ENCODE peak calls at places on chromosomes 4 and X, in four cellular contexts. P, R, S and N are unnamed samples.

GRCh38 chr4:13233755-13234154 is 250.4 kb downstream of the RAB28 start:
- DNase-seq in R (no peak), P (no peak), S (no peak), N (no peak)

GRCh38 chr4:174828845-174829701 is at the start of gene GLRA3:
- DNase-seq in R (peak), P (peak), S (no peak), N (peak)

GRCh38 chrX:102712967-102713677 is 874 bp downstream of the GPRASP2 start:
- DNase-seq in R (peak), P (peak), S (no peak), N (no peak)

GRCh38 chr4:180437601-180438000 is 1805.6 kb upstream of the TENM3 start:
- DNase-seq in P (no peak), R (no peak), S (no peak), N (no peak)

GRCh38 chrX:24899391-24899790 is 116.4 kb downstream of the ARX start:
- DNase-seq in S (no peak), P (no peak), R (no peak), N (no peak)

GRCh38 chr4:140754918-140755810 is 1.0 kb downstream of the TBC1D9 start:
- DNase-seq in R (no peak), P (no peak), S (no peak), N (no peak)

GRCh38 chr4:5827108-5828004 is 65.5 kb downstream of the CRMP1 start:
- DNase-seq in R (no peak), P (no peak), S (no peak), N (no peak)

GRCh38 chr4:8293131-8293975 is 23.8 kb downstream of the HTRA3 start:
- DNase-seq in P (no peak), R (no peak), S (no peak), N (no peak)

GRCh38 chr4:165502919-165503907 is 124.4 kb downstream of the CPE start:
- DNase-seq in S (no peak), P (peak), R (no peak), N (peak)

GRCh38 chr4:124640037-124640730 is 72.3 kb downstream of the ANKRD50 start:
- DNase-seq in S (no peak), R (no peak), P (peak), N (no peak)

GRCh38 chrX:16012250-16012649 is 111.1 kb upstream of the GRPR start:
- DNase-seq in S (no peak), R (no peak), P (no peak), N (no peak)

GRCh38 chr4:105657117-105657765 is 51.2 kb downstream of the INTS12 start:
- DNase-seq in S (no peak), R (no peak), P (no peak), N (no peak)

GRCh38 chr4:124694306-124694705 is 18.2 kb downstream of the ANKRD50 start:
- DNase-seq in R (no peak), P (no peak), S (no peak), N (no peak)

GRCh38 chr4:148051403-148051802 is 319.5 kb downstream of the ARHGAP10 start:
- DNase-seq in R (no peak), P (no peak), S (no peak), N (no peak)

GRCh38 chr4:10677796-10678497 is 6.6 kb downstream of the CLNK start:
- DNase-seq in R (no peak), P (no peak), S (no peak), N (no peak)

GRCh38 chr4:77159798-77160197 is 2.8 kb downstream of the CCNG2 start:
- DNase-seq in R (no peak), S (no peak), P (no peak), N (no peak)

GRCh38 chr4:77352192-77352591 is 195.2 kb downstream of the CCNG2 start:
- DNase-seq in R (no peak), S (no peak), P (no peak), N (no peak)

GRCh38 chrX:126723881-126724280 is 95.6 kb upstream of the PRR32 start:
- DNase-seq in R (no peak), S (no peak), P (no peak), N (no peak)

GRCh38 chr4:41141910-41142309 is 72.4 kb downstream of the APBB2 start:
- DNase-seq in R (no peak), S (no peak), P (peak), N (no peak)

GRCh38 chr4:174177536-174177935 is 105.9 kb downstream of the FBXO8 start:
- DNase-seq in P (no peak), R (no peak), S (no peak), N (no peak)

GRCh38 chrX:17986440-17986839 is 125.3 kb upstream of the RAI2 start:
- DNase-seq in P (no peak), R (no peak), S (no peak), N (no peak)

GRCh38 chrX:88982183-88982582 is 235.2 kb downstream of the CPXCR1 start:
- DNase-seq in S (no peak), R (no peak), P (no peak), N (no peak)

GRCh38 chr4:55906323-55906722 is 42.4 kb upstream of the CEP135 start:
- DNase-seq in S (no peak), P (no peak), R (no peak), N (no peak)

GRCh38 chr4:80732010-80732409 is 298.5 kb upstream of the BMP3 start:
- DNase-seq in S (no peak), P (no peak), R (no peak), N (no peak)

GRCh38 chr4:96983830-96984229 is 1143.9 kb downstream of the PDHA2 start:
- DNase-seq in S (no peak), R (no peak), P (no peak), N (no peak)

GRCh38 chrX:123570011-123570590 is 162.8 kb downstream of the THOC2 start:
- DNase-seq in R (no peak), S (no peak), P (no peak), N (no peak)

GRCh38 chrX:94942603-94943002 is 1268.6 kb downstream of the FAM133A start:
- DNase-seq in P (no peak), R (no peak), S (no peak), N (no peak)

GRCh38 chr4:4299006-4299405 is 9.0 kb downstream of the ZBTB49 start:
- DNase-seq in R (no peak), P (no peak), S (no peak), N (no peak)

GRCh38 chr4:53015681-53016080 is 153.6 kb downstream of the RASL11B start:
- DNase-seq in R (no peak), S (no peak), P (peak), N (peak)

GRCh38 chr4:91226838-91227237 is 1076.9 kb upstream of the GRID2 start:
- DNase-seq in P (no peak), S (no peak), R (no peak), N (no peak)

GRCh38 chr4:108168213-108168671 is 490 bp downstream of the LEF1 start:
- DNase-seq in S (no peak), P (no peak), R (no peak), N (no peak)

GRCh38 chrX:154373340-154374306 is 811 bp downstream of the FLNA start:
- DNase-seq in R (no peak), S (peak), P (peak), N (peak)

GRCh38 chrX:32741910-32742309 is 469.4 kb downstream of the DMD start:
- DNase-seq in P (no peak), S (no peak), R (no peak), N (no peak)

GRCh38 chrX:136209016-136209738 is 42.0 kb downstream of the MAP7D3 start:
- DNase-seq in S (no peak), R (peak), P (peak), N (no peak)

GRCh38 chr4:8280876-8281440 is 11.4 kb downstream of the HTRA3 start:
- DNase-seq in R (no peak), S (no peak), P (no peak), N (no peak)

GRCh38 chrX:122134291-122134690 is 1049.8 kb upstream of the GRIA3 start:
- DNase-seq in R (no peak), P (no peak), S (no peak), N (no peak)

GRCh38 chr4:56871357-56871993 is 36.2 kb upstream of the REST start:
- DNase-seq in S (no peak), P (no peak), R (no peak), N (no peak)

GRCh38 chr4:142813388-142813787 is 32.7 kb downstream of the INPP4B start:
- DNase-seq in P (no peak), R (no peak), S (no peak), N (no peak)

GRCh38 chr4:142817442-142817841 is 28.7 kb downstream of the INPP4B start:
- DNase-seq in R (no peak), S (no peak), P (peak), N (no peak)

GRCh38 chr4:142818476-142818875 is 27.6 kb downstream of the INPP4B start:
- DNase-seq in P (no peak), S (no peak), R (no peak), N (no peak)

GRCh38 chr4:142818009-142818408 is 28.1 kb downstream of the INPP4B start:
- DNase-seq in R (no peak), P (no peak), S (no peak), N (no peak)

GRCh38 chr4:142815834-142816233 is 30.3 kb downstream of the INPP4B start:
- DNase-seq in S (no peak), R (no peak), P (peak), N (no peak)
- TF ChIP-seq CHD4 in S (no peak), R (no peak), P (no peak), N (no peak)

GRCh38 chr4:175961604-175962003 is 104.0 kb upstream of the WDR17 start:
- DNase-seq in P (no peak), R (no peak), S (peak), N (no peak)
- TF ChIP-seq CHD4 in P (no peak), R (no peak), S (no peak), N (no peak)

GRCh38 chrX:44946771-44947170 is 73.8 kb downstream of the KDM6A start:
- DNase-seq in R (no peak), P (no peak), S (no peak), N (no peak)
- TF ChIP-seq CHD4 in R (no peak), P (no peak), S (no peak), N (no peak)

DNA sequence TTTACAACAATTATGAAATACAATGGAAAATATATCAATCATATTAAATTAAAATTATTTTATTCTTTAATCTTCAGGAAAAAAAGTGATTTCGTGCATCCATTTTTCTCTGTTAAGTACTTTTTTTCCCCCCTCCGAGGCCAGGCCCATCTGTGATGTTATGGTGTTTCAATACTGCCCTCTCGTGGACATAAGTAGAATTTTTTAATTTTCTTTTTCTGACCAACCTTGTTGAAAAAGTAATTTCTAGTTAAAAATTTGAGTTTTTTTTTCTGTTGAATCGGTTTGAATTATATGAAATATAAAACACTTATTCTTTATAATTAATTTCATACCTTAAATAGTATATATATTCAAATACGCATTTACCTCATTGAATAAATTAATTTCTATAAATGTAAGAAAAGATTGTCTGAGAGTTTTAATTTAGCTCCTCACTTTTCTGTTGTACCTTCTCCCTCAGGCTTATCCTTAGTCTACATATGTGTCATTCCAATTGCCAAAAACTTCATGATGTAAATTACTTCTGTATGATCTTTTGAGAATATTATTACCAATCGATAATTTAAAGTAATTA is 175.8 kb upstream of the TECRL start:
- DNase-seq in S (no peak), P (peak), R (peak), N (peak)
- TF ChIP-seq CHD4 in S (no peak), P (no peak), R (no peak), N (no peak)

GRCh38 chrX:23511783-23512182 is 155.5 kb upstream of the PRDX4 start:
- DNase-seq in P (no peak), R (no peak), S (no peak), N (no peak)
- TF ChIP-seq CHD4 in P (no peak), R (no peak), S (no peak), N (no peak)

GRCh38 chr4:92236907-92237306 is 66.9 kb upstream of the GRID2 start:
- DNase-seq in R (no peak), P (no peak), S (no peak), N (no peak)

GRCh38 chr4:92231511-92231910 is 72.3 kb upstream of the GRID2 start:
- DNase-seq in S (no peak), R (no peak), P (no peak), N (no peak)

GRCh38 chr4:92234393-92235176 is 69.2 kb upstream of the GRID2 start:
- DNase-seq in P (peak), R (no peak), S (no peak), N (peak)

GRCh38 chr4:92235741-92236140 is 68.0 kb upstream of the GRID2 start:
- DNase-seq in S (no peak), P (no peak), R (no peak), N (no peak)

DNA sequence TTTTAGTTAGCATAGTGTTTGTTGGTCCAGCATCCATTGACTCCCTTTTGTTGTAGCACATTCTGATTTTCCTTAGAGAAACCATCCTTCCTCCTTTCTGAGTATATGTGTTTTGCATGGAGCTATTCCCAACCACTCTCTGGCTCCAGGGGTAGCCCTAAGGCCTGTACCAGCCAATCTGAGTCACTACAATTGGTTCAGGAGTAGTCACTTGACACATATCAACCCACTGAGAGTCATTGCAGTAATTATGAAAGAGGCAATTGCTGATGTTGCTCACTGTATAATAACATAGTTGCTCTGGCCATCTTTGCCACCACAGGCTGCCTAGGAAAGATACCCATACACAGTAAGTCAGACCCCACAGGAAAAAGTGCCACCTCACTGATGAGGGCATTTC is 71.2 kb upstream of the GRID2 start:
- DNase-seq in R (no peak), P (no peak), S (no peak), N (no peak)
- TF ChIP-seq CHD4 in R (no peak), P (no peak), S (no peak), N (no peak)

DNA sequence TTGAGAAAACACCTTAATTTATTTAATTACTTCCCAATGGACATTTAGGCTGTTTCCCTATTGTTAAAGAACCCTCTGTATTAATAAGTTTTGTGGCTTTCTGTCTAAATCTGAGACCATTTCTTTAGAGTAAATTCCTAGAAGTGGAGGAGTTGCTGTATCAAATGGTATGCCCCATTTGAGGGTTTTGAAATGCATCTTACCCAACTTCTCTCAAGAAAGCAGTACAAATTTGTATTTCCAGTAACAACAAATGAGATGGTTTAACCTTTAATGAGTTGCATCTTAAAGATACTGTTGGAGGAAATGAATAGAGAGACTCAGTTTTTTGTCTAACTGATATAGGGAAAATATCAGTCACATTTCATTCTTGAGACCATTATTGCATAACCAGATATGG is 70.5 kb upstream of the CBLL2 start:
- DNase-seq in S (no peak), R (no peak), P (no peak), N (no peak)
- TF ChIP-seq CHD4 in S (no peak), R (no peak), P (no peak), N (no peak)

DNA sequence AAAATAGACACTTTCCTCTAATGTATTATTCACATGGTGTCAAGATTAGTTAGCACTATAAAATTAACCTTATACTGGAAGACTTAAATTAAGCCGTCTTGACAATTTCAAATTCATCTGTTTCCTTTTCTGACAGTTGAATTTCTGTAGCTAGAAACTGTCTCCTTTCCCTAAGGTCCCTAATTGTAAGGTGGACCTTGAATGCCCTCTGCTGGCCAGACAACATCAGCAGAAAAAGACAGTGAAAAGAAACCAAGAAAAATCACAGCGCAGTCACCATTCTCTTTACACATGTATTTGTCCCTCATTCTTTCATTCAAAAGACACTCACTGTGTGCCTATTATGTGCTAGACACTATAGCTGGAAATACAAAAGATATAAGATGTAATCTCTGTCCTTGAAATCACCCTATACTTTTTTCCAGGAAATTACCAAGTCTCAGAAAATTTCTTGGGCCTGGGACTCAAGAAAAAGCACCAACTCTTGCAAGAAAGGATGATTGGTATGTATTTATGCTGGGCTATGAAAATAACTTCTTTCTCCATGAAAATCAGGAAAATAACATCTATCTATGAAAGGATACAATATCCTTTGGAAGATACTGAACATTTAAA is 32.7 kb upstream of the AMBN start:
- DNase-seq in P (peak), S (no peak), R (peak), N (peak)
- TF ChIP-seq CHD4 in P (no peak), S (no peak), R (no peak), N (no peak)

DNA sequence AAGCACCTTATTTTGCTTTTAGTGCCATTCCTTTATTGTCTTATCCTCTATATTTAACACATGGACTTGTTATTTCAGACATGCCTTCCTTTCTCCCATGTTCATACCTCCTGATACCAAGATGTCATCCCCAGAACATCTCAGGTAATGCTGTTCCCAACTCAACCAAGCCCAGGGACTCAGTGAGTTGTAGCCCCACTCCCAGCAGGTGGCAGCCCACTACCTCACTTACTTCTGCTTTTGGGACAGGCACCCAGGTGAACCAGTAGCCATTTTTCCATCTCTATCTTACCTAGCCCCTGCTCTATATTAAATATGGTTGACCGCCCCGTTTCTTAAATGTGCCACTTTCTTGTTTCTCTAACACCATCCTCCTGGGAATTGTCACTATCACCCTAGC is 199.0 kb downstream of the DCHS2 start:
- DNase-seq in R (no peak), P (no peak), S (no peak), N (no peak)
- TF ChIP-seq CHD4 in R (no peak), P (no peak), S (no peak), N (no peak)

DNA sequence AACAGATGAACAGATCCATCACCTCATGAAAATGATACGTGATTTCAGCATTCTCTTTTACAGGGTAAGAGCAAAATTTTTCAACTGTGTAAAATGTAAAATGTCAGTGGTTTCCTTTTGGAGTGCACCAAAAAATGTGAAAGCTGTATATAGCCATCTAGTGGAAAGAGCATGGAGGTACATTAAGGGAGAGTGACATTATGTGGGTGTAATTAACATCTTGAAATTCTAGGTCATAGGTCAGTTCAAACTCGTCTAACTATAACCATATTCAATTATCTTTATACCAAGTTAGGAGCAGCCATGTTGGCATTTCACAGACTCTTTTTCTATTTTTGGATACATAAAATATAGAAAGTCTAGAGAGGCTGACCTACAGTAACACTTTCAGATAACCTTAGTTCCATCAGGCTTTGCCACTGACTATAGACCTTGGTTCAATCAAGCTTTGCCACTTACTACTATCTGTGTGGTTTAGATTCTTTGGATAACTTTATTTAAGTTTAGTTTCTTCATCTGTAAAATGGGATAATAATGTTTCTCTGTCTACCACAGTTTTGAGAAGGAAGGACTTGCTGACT is 30.2 kb downstream of the NEIL3 start:
- DNase-seq in R (peak), P (peak), S (peak), N (peak)
- TF ChIP-seq CHD4 in R (no peak), P (no peak), S (no peak), N (no peak)